ENCODE peak calls at places on chromosomes 6 and 20, in four cellular contexts. F, L, X and Z are unnamed samples.
A peak's percentile ranks its signal among the peaks of the same experiment; 100 is the strongest.

GRCh38 chr20:37295595-37295994 is 6.1 kb downstream of the MANBAL start:
- DNase-seq in X (no peak), L (no peak), F (no peak), Z (no peak)

GRCh38 chr6:107075951-107076381 is 39.3 kb downstream of the BEND3 start:
- DNase-seq in X (no peak), L (no peak), F (no peak), Z (peak; percentile 44)

GRCh38 chr6:133817460-133818047 is 71.4 kb upstream of the TCF21 start:
- DNase-seq in X (peak; percentile 37), L (peak; percentile 33), F (peak; percentile 58), Z (peak; percentile 11)

GRCh38 chr6:56542367-56543331 is 100.0 kb downstream of the DST start:
- DNase-seq in X (peak; percentile 82), L (peak; percentile 90), F (peak; percentile 72), Z (peak; percentile 69)

GRCh38 chr6:124955108-124955851 is 7.0 kb upstream of the RNF217 start:
- DNase-seq in F (no peak), L (no peak), X (no peak), Z (no peak)

GRCh38 chr6:35596448-35597442 is 84.0 kb upstream of the TULP1 start:
- DNase-seq in L (no peak), X (no peak), F (no peak), Z (no peak)

GRCh38 chr20:2694519-2694918 is 1.9 kb downstream of the EBF4 start:
- DNase-seq in L (no peak), X (no peak), F (no peak), Z (no peak)

GRCh38 chr20:62122659-62123449 is 579 bp downstream of the LSM14B start:
- DNase-seq in L (peak; percentile 84), F (peak; percentile 48), X (peak; percentile 53), Z (peak; percentile 71)

GRCh38 chr6:157787080-157787479 is 36.0 kb upstream of the SNX9 start:
- DNase-seq in X (no peak), F (no peak), L (no peak), Z (no peak)

GRCh38 chr6:68473433-68474210 is 161.5 kb upstream of the ADGRB3 start:
- DNase-seq in F (no peak), L (no peak), X (no peak), Z (no peak)

GRCh38 chr6:38337819-38338465 is 301.8 kb downstream of the BTBD9 start:
- DNase-seq in F (no peak), L (peak; percentile 13), X (no peak), Z (no peak)

GRCh38 chr20:41618807-41619294 is 674 bp upstream of the CHD6 start:
- DNase-seq in X (no peak), F (no peak), L (no peak), Z (no peak)

GRCh38 chr6:110897433-110897832 is 22.8 kb downstream of the AMD1 start:
- DNase-seq in F (no peak), L (no peak), X (no peak), Z (no peak)

GRCh38 chr6:170393807-170394399 is 87.3 kb downstream of the FAM120B start:
- DNase-seq in L (no peak), X (peak; percentile 82), F (peak; percentile 63), Z (no peak)

GRCh38 chr6:27157461-27158315 is 89.8 kb upstream of the PRSS16 start:
- DNase-seq in X (peak; percentile 83), L (peak; percentile 79), F (peak; percentile 80), Z (no peak)

GRCh38 chr6:154356690-154357089 is at the start of gene IPCEF1:
- DNase-seq in L (no peak), F (no peak), X (no peak), Z (no peak)

GRCh38 chr6:78347191-78347916 is 520.0 kb upstream of the IRAK1BP1 start:
- DNase-seq in F (no peak), L (no peak), X (no peak), Z (no peak)

GRCh38 chr20:22502731-22503191 is 81.6 kb downstream of the FOXA2 start:
- DNase-seq in F (no peak), X (no peak), L (no peak), Z (no peak)

GRCh38 chr20:4555188-4555893 is 166.4 kb upstream of the PRND start:
- DNase-seq in L (no peak), X (no peak), F (no peak), Z (no peak)

GRCh38 chr6:126182650-126183311 is 157.1 kb upstream of the CENPW start:
- DNase-seq in F (no peak), L (peak; percentile 81), X (no peak), Z (no peak)

GRCh38 chr6:129493396-129493902 is 216.5 kb downstream of the ARHGAP18 start:
- DNase-seq in L (no peak), F (no peak), X (no peak), Z (no peak)

GRCh38 chr6:151205971-151206600 is 33.7 kb upstream of the AKAP12 start:
- DNase-seq in F (no peak), L (no peak), X (no peak), Z (no peak)

GRCh38 chr20:23397961-23398360 is 23.3 kb downstream of the NAPB start:
- DNase-seq in X (no peak), L (no peak), F (no peak), Z (no peak)

GRCh38 chr20:50359607-50360217 is 150.5 kb upstream of the PTPN1 start:
- DNase-seq in F (no peak), L (no peak), X (no peak), Z (no peak)